ENCODE peak calls at places on chromosomes 2 and 18, in four cellular contexts. I, Q, K and U are unnamed samples.

GRCh38 chr18:44719519-44720060 is 38.9 kb downstream of the SETBP1 start:
- DNase-seq in K (no peak), I (no peak), Q (no peak), U (no peak)

GRCh38 chr2:134988994-134989605 is 58.1 kb downstream of the MAP3K19 start:
- DNase-seq in Q (peak), K (peak), I (no peak), U (no peak)

GRCh38 chr18:10936211-10937053 is 212.9 kb downstream of the PIEZO2 start:
- DNase-seq in Q (no peak), K (no peak), I (no peak), U (no peak)

GRCh38 chr2:43068053-43068471 is 158.3 kb downstream of the ZFP36L2 start:
- DNase-seq in K (no peak), Q (no peak), I (no peak), U (no peak)

GRCh38 chr2:169069341-169069740 is at the start of gene DHRS9:
- DNase-seq in K (no peak), I (no peak), Q (peak), U (no peak)

GRCh38 chr2:239177908-239178307 is 222.9 kb downstream of the HDAC4 start:
- DNase-seq in Q (no peak), K (no peak), I (no peak), U (no peak)

GRCh38 chr18:73283032-73283431 is 415.2 kb upstream of the NETO1 start:
- DNase-seq in I (no peak), K (no peak), Q (peak), U (no peak)

GRCh38 chr2:206798009-206798408 is 32.6 kb downstream of the FASTKD2 start:
- DNase-seq in Q (no peak), I (no peak), K (no peak), U (no peak)

GRCh38 chr2:43212931-43213330 is 13.5 kb downstream of the ZFP36L2 start:
- DNase-seq in I (no peak), Q (no peak), K (no peak), U (peak)

GRCh38 chr2:205654878-205655601 is 27.3 kb upstream of the NRP2 start:
- DNase-seq in I (no peak), Q (peak), K (no peak), U (no peak)

GRCh38 chr2:201797175-201797840 is 9.0 kb upstream of the CDK15 start:
- DNase-seq in K (no peak), I (no peak), Q (peak), U (no peak)

GRCh38 chr2:27431395-27431794 is 3.0 kb downstream of the NRBP1 start:
- DNase-seq in K (no peak), Q (peak), I (no peak), U (no peak)

GRCh38 chr18:45923138-45923537 is 44.0 kb downstream of the EPG5 start:
- DNase-seq in I (no peak), Q (no peak), K (no peak), U (no peak)

GRCh38 chr2:195662138-195662537 is 5.1 kb downstream of the SLC39A10 start:
- DNase-seq in I (no peak), Q (no peak), K (no peak), U (no peak)